ENCODE peak calls at places on chromosomes 11 and 22, in nine cellular contexts. J, Z, L, B, R, M, T, E and Q are unnamed samples.

GRCh38 chr11:83219095-83219494 is 25.6 kb downstream of the ANKRD42 start:
- DNase-seq in J (no peak), Z (no peak), L (no peak), B (no peak), R (no peak), M (no peak), T (no peak), E (no peak), Q (no peak)

GRCh38 chr22:41902932-41903421 is 11.9 kb downstream of the SHISA8 start:
- DNase-seq in J (peak), Z (no peak), L (no peak), B (peak), R (peak), M (no peak), T (no peak), E (peak), Q (no peak)

GRCh38 chr11:110162216-110162615 is 69.0 kb downstream of the ZC3H12C start:
- DNase-seq in J (no peak), Z (no peak), L (no peak), B (no peak), R (no peak), M (no peak), T (peak), E (no peak), Q (no peak)

GRCh38 chr11:16809901-16810668 is 71.6 kb downstream of the C11orf58 start:
- DNase-seq in J (peak), Z (no peak), L (no peak), B (no peak), R (no peak), M (no peak), T (peak), E (no peak), Q (no peak)

GRCh38 chr11:83612891-83613766 is 327.0 kb upstream of the CCDC90B start:
- DNase-seq in J (no peak), Z (no peak), L (no peak), B (no peak), R (no peak), M (no peak), T (no peak), E (no peak), Q (no peak)

GRCh38 chr11:12179521-12179920 is 69.1 kb downstream of the MICAL2 start:
- DNase-seq in J (no peak), Z (no peak), L (no peak), B (no peak), R (no peak), M (no peak), T (no peak), E (no peak), Q (peak)

GRCh38 chr22:38835888-38836301 is 7.9 kb downstream of the NPTXR start:
- DNase-seq in J (no peak), Z (no peak), L (no peak), B (no peak), R (no peak), M (no peak), T (peak), E (no peak), Q (no peak)

GRCh38 chr11:63841554-63841953 is 2.6 kb downstream of the MARK2 start:
- DNase-seq in J (no peak), Z (no peak), L (no peak), B (no peak), R (no peak), M (no peak), T (peak), E (no peak), Q (no peak)

GRCh38 chr22:42717197-42717967 is 3.3 kb downstream of the A4GALT start:
- DNase-seq in J (no peak), Z (no peak), L (peak), B (no peak), R (no peak), M (peak), T (no peak), E (peak), Q (peak)

GRCh38 chr11:11069741-11070550 is 212.1 kb upstream of the ZBED5 start:
- DNase-seq in J (no peak), Z (no peak), L (no peak), B (no peak), R (no peak), M (no peak), T (no peak), E (no peak), Q (no peak)

GRCh38 chr11:119764108-119764874 is 35.3 kb upstream of the NECTIN1 start:
- DNase-seq in J (peak), Z (no peak), L (no peak), B (no peak), R (peak), M (peak), T (peak), E (peak), Q (no peak)

GRCh38 chr11:120383518-120384155 is 47.4 kb downstream of the ARHGEF12 start:
- DNase-seq in J (no peak), Z (no peak), L (no peak), B (no peak), R (no peak), M (no peak), T (no peak), E (no peak), Q (no peak)

GRCh38 chr11:102685311-102685710 is 20.3 kb downstream of the MMP27 start:
- DNase-seq in J (no peak), Z (no peak), L (no peak), B (no peak), R (no peak), M (no peak), T (no peak), E (no peak), Q (no peak)

GRCh38 chr11:44630511-44631210 is 65.2 kb downstream of the CD82 start:
- DNase-seq in J (peak), Z (peak), L (no peak), B (peak), R (peak), M (no peak), T (no peak), E (peak), Q (no peak)

GRCh38 chr11:128694618-128695481 is 978 bp downstream of the FLI1 start:
- DNase-seq in J (no peak), Z (peak), L (no peak), B (no peak), R (no peak), M (no peak), T (no peak), E (no peak), Q (no peak)

GRCh38 chr22:20031732-20032406 is 11.0 kb downstream of the TANGO2 start:
- DNase-seq in J (no peak), Z (peak), L (no peak), B (peak), R (no peak), M (no peak), T (no peak), E (no peak), Q (no peak)

GRCh38 chr11:76624515-76625379 is 45.8 kb downstream of the LRRC32 start:
- DNase-seq in J (no peak), Z (peak), L (peak), B (no peak), R (no peak), M (no peak), T (no peak), E (no peak), Q (no peak)

GRCh38 chr11:120511804-120512726 is 517 bp downstream of the GRIK4 start:
- DNase-seq in J (no peak), Z (no peak), L (peak), B (peak), R (no peak), M (no peak), T (no peak), E (no peak), Q (no peak)

GRCh38 chr11:121293276-121293569 is 652 bp downstream of the SC5D start:
- DNase-seq in J (no peak), Z (no peak), L (no peak), B (no peak), R (no peak), M (no peak), T (peak), E (no peak), Q (no peak)

GRCh38 chr11:60428517-60428916 is 855 bp upstream of the MS4A5 start:
- DNase-seq in J (no peak), Z (no peak), L (no peak), B (no peak), R (no peak), M (no peak), T (no peak), E (no peak), Q (no peak)

GRCh38 chr11:92180664-92181251 is 43.9 kb upstream of the FAT3 start:
- DNase-seq in J (no peak), Z (no peak), L (no peak), B (no peak), R (no peak), M (no peak), T (peak), E (no peak), Q (no peak)

GRCh38 chr11:110431212-110432073 is 1.7 kb downstream of the FDX1 start:
- DNase-seq in J (no peak), Z (no peak), L (no peak), B (no peak), R (no peak), M (no peak), T (peak), E (no peak), Q (no peak)

GRCh38 chr11:65434667-65435179 is 12.1 kb downstream of the NEAT1 start:
- DNase-seq in J (no peak), Z (no peak), L (no peak), B (no peak), R (no peak), M (no peak), T (peak), E (peak), Q (no peak)

GRCh38 chr11:68809506-68809905 is 32.2 kb downstream of the CPT1A start:
- DNase-seq in J (no peak), Z (no peak), L (no peak), B (no peak), R (no peak), M (no peak), T (no peak), E (no peak), Q (no peak)

GRCh38 chr22:48182036-48182435 is 1419.6 kb downstream of the TBC1D22A start:
- DNase-seq in J (no peak), Z (no peak), L (no peak), B (no peak), R (no peak), M (no peak), T (no peak), E (no peak), Q (no peak)

GRCh38 chr11:119758291-119758690 is 29.3 kb upstream of the NECTIN1 start:
- DNase-seq in J (no peak), Z (no peak), L (no peak), B (no peak), R (no peak), M (no peak), T (peak), E (no peak), Q (no peak)

GRCh38 chr11:112871909-112872511 is 89.2 kb upstream of the NCAM1 start:
- DNase-seq in J (no peak), Z (no peak), L (no peak), B (no peak), R (no peak), M (no peak), T (no peak), E (no peak), Q (no peak)

GRCh38 chr11:19349340-19350025 is 108.7 kb upstream of the E2F8 start:
- DNase-seq in J (peak), Z (no peak), L (no peak), B (no peak), R (no peak), M (no peak), T (no peak), E (no peak), Q (no peak)

GRCh38 chr22:23126165-23127054 is 15.4 kb downstream of the RSPH14 start:
- DNase-seq in J (no peak), Z (no peak), L (no peak), B (no peak), R (no peak), M (no peak), T (no peak), E (no peak), Q (no peak)

GRCh38 chr22:24208012-24208749 is 26.9 kb downstream of the SUSD2 start:
- DNase-seq in J (peak), Z (no peak), L (peak), B (peak), R (peak), M (peak), T (peak), E (peak), Q (no peak)
- TF ChIP-seq POLR2A in J (no peak), Z (no peak), L (no peak), B (no peak), R (no peak), M (no peak), T (no peak), E (no peak), Q (no peak)

DNA sequence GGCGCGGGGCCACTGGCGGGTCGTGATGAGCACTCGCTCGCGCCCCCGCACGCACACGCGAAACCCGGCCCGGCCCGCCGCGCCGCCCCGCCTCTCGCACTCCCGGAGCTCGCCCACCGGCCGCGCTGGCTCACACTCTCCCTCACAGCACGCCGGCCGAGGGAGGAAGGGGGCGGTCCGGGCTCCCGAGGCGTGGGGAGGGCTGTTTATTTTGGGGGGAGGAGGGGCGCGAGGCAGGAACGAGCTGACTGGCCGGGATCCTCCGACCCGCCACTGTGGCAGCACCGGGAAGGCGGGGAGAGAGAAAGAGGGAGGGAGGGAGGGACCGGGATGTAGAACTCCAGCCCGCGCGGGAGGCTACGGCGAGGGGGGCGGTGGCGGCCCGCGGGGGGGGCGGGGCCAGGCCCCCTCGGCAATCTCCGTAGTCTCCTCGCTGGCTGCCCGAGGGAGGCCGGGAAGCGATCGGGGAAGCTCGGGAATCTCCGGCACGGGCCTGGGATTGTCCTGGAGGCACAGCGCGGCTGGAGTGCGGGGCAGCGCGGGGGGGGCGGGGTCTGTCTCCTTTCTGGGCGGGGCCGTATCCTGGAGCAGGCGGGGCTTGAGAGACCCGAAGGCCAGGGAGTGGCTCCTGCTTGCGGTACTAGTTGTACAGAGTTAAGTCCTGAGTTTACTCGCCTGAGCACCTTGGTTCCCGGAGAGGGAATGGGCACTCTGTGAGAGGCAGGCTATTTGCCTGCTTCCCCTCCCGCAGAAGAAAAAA is at the start of gene RBFOX2:
- DNase-seq in J (peak), Z (peak), L (peak), B (peak), R (peak), M (peak), T (peak), E (peak), Q (peak)
- TF ChIP-seq POLR2A in J (no peak), Z (peak), L (peak), B (no peak), R (peak), M (peak), T (peak), E (no peak), Q (no peak)

DNA sequence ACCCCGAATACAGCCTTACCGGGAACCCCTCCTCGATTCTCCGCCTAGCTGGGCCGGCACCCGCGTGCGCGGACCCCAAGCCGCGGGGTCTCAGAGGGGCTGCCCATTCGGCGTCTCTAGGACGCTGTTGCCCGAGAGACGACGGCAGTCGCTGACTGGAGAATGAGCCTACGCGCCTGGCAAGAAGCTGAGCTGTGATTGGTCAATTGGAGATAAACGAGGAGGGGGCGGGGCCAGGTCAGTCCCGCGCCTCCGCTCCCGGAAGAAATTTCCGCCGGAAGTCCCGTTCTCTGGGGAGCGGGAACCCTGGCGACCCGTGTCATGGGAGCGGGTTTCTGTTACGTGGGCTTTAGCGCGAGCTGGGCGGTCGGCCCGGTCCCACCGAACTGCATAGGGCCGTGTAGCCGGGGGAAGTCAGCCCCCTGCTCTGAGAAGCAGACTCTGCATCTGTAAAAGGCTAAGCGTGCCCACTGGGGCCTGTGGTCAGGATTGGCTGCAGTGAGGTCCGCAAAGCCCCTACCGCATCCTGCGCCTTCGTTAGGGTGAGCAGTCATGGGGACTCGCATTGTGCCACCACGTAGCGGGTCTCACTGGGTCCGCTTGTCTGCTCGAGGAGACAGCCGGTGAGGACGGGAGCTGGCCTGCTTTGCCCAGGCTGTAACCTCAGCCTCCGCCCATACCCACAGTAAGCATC is at the start of gene EFCAB6:
- DNase-seq in J (peak), Z (peak), L (peak), B (peak), R (peak), M (peak), T (peak), E (peak), Q (peak)
- TF ChIP-seq POLR2A in J (no peak), Z (peak), L (peak), B (no peak), R (peak), M (peak), T (peak), E (no peak), Q (peak)

GRCh38 chr11:1530686-1531256 is 41.3 kb downstream of the DUSP8 start:
- DNase-seq in J (no peak), Z (no peak), L (no peak), B (no peak), R (no peak), M (no peak), T (no peak), E (no peak), Q (no peak)

GRCh38 chr11:1531418-1531817 is 40.7 kb downstream of the DUSP8 start:
- DNase-seq in J (no peak), Z (no peak), L (no peak), B (no peak), R (peak), M (no peak), T (no peak), E (no peak), Q (no peak)

GRCh38 chr11:1529774-1530173 is 42.3 kb downstream of the DUSP8 start:
- DNase-seq in J (no peak), Z (no peak), L (no peak), B (no peak), R (no peak), M (no peak), T (no peak), E (no peak), Q (no peak)

GRCh38 chr11:1528710-1529109 is 42.1 kb upstream of the MOB2 start:
- DNase-seq in J (no peak), Z (no peak), L (no peak), B (no peak), R (no peak), M (no peak), T (no peak), E (no peak), Q (no peak)

GRCh38 chr11:1529286-1529685 is 42.7 kb upstream of the MOB2 start:
- DNase-seq in J (no peak), Z (no peak), L (no peak), B (no peak), R (no peak), M (no peak), T (no peak), E (no peak), Q (no peak)
- TF ChIP-seq POLR2A in J (no peak), Z (no peak), L (no peak), B (no peak), R (no peak), M (no peak), T (no peak), E (no peak), Q (no peak)

GRCh38 chr11:32893947-32894827 is 1.6 kb downstream of the QSER1 start:
- DNase-seq in J (no peak), Z (peak), L (peak), B (no peak), R (no peak), M (no peak), T (peak), E (peak), Q (peak)
- TF ChIP-seq POLR2A in J (no peak), Z (no peak), L (peak), B (no peak), R (peak), M (peak), T (peak), E (no peak), Q (peak)

GRCh38 chr11:47394050-47394321 is 14.4 kb upstream of the SLC39A13 start:
- DNase-seq in J (no peak), Z (no peak), L (no peak), B (no peak), R (no peak), M (no peak), T (no peak), E (no peak), Q (no peak)

GRCh38 chr11:47396049-47396320 is 12.4 kb upstream of the SLC39A13 start:
- DNase-seq in J (no peak), Z (no peak), L (no peak), B (no peak), R (no peak), M (no peak), T (no peak), E (no peak), Q (no peak)

GRCh38 chr11:47393163-47394049 is 15.0 kb upstream of the SLC39A13 start:
- DNase-seq in J (peak), Z (peak), L (no peak), B (no peak), R (peak), M (no peak), T (peak), E (peak), Q (no peak)

GRCh38 chr11:47395225-47396048 is 13.0 kb upstream of the SLC39A13 start:
- DNase-seq in J (no peak), Z (no peak), L (no peak), B (no peak), R (no peak), M (no peak), T (no peak), E (no peak), Q (no peak)

GRCh38 chr11:47394322-47395224 is 13.8 kb upstream of the SLC39A13 start:
- DNase-seq in J (peak), Z (peak), L (no peak), B (peak), R (no peak), M (no peak), T (peak), E (no peak), Q (peak)
- TF ChIP-seq POLR2A in J (no peak), Z (no peak), L (no peak), B (no peak), R (no peak), M (peak), T (no peak), E (no peak), Q (no peak)